ENCODE peak calls at places on chromosomes 16 and 17, in four cellular contexts. One of them, this sample, is unnamed.

GRCh38 chr16:17396762-17397498 is 73.8 kb downstream of the XYLT1 start:
- DNase-seq in HCT116: no peak
- DNase-seq in GM12878: no peak
- DNase-seq in H1: no peak
- DNase-seq in this sample: no peak

GRCh38 chr17:58703137-58703846 is 10.9 kb downstream of the RAD51C start:
- DNase-seq in HCT116: no peak
- DNase-seq in GM12878: no peak
- DNase-seq in H1: no peak
- DNase-seq in this sample: no peak

GRCh38 chr16:87457724-87458423 is 35.0 kb downstream of the ZCCHC14 start:
- DNase-seq in H1: no peak
- DNase-seq in HCT116: peak; percentile 97
- DNase-seq in GM12878: peak; percentile 38
- DNase-seq in this sample: no peak

GRCh38 chr17:55319933-55320593 is 55.3 kb downstream of the HLF start:
- DNase-seq in H1: no peak
- DNase-seq in GM12878: no peak
- DNase-seq in HCT116: no peak
- DNase-seq in this sample: no peak

GRCh38 chr17:2029911-2030778 is at the start of gene DPH1:
- DNase-seq in GM12878: peak; percentile 61
- DNase-seq in HCT116: peak; percentile 85
- DNase-seq in H1: peak; percentile 97
- DNase-seq in this sample: peak; percentile 92

GRCh38 chr17:50272246-50272645 is 2.0 kb upstream of the TMEM92 start:
- DNase-seq in HCT116: no peak
- DNase-seq in H1: peak; percentile 45
- DNase-seq in GM12878: no peak
- DNase-seq in this sample: no peak

GRCh38 chr17:63066158-63066808 is 100.2 kb downstream of the TANC2 start:
- DNase-seq in H1: no peak
- DNase-seq in HCT116: no peak
- DNase-seq in GM12878: no peak
- DNase-seq in this sample: no peak

GRCh38 chr17:64158411-64158810 is 28.5 kb upstream of the ERN1 start:
- DNase-seq in GM12878: no peak
- DNase-seq in HCT116: no peak
- DNase-seq in H1: no peak
- DNase-seq in this sample: no peak

GRCh38 chr16:30565984-30566383 is 5.5 kb downstream of the ZNF688 start:
- DNase-seq in H1: no peak
- DNase-seq in HCT116: no peak
- DNase-seq in GM12878: no peak
- DNase-seq in this sample: no peak

GRCh38 chr16:53523126-53523804 is 20.3 kb upstream of the AKTIP start:
- DNase-seq in GM12878: no peak
- DNase-seq in H1: no peak
- DNase-seq in HCT116: no peak
- DNase-seq in this sample: no peak

GRCh38 chr17:746783-747629 is 5.1 kb downstream of the GEMIN4 start:
- DNase-seq in HCT116: no peak
- DNase-seq in H1: no peak
- DNase-seq in GM12878: no peak
- DNase-seq in this sample: no peak

GRCh38 chr16:57809843-57810196 is 7.5 kb upstream of the KIFC3 start:
- DNase-seq in H1: no peak
- DNase-seq in GM12878: no peak
- DNase-seq in HCT116: no peak
- DNase-seq in this sample: peak; percentile 32

GRCh38 chr16:77849640-77850258 is 61.4 kb downstream of the VAT1L start:
- DNase-seq in HCT116: no peak
- DNase-seq in H1: no peak
- DNase-seq in GM12878: no peak
- DNase-seq in this sample: no peak

GRCh38 chr16:53968896-53969295 is 264.9 kb downstream of the FTO start:
- DNase-seq in H1: no peak
- DNase-seq in HCT116: no peak
- DNase-seq in GM12878: no peak
- DNase-seq in this sample: no peak

GRCh38 chr17:64240741-64241347 is 22.2 kb downstream of the TEX2 start:
- DNase-seq in H1: no peak
- DNase-seq in GM12878: no peak
- DNase-seq in HCT116: no peak
- DNase-seq in this sample: peak; percentile 34

GRCh38 chr16:67801889-67802288 is 4.5 kb downstream of the RANBP10 start:
- DNase-seq in HCT116: no peak
- DNase-seq in GM12878: peak; percentile 57
- DNase-seq in H1: no peak
- DNase-seq in this sample: no peak

GRCh38 chr16:89892055-89892630 is 18.8 kb downstream of the TCF25 start:
- DNase-seq in HCT116: no peak
- DNase-seq in GM12878: no peak
- DNase-seq in H1: no peak
- DNase-seq in this sample: no peak

GRCh38 chr17:732788-733720 is 658 bp downstream of the TLCD3A start:
- DNase-seq in HCT116: no peak
- DNase-seq in H1: peak; percentile 69
- DNase-seq in GM12878: no peak
- DNase-seq in this sample: peak; percentile 40

GRCh38 chr17:66652840-66653507 is 181.9 kb upstream of the CACNG5 start:
- DNase-seq in H1: no peak
- DNase-seq in GM12878: no peak
- DNase-seq in HCT116: no peak
- DNase-seq in this sample: no peak

GRCh38 chr17:42311240-42312034 is 23.1 kb downstream of the STAT5A start:
- DNase-seq in HCT116: no peak
- DNase-seq in H1: no peak
- DNase-seq in GM12878: no peak
- DNase-seq in this sample: peak; percentile 67

GRCh38 chr17:50106393-50107131 is 11.4 kb downstream of the PDK2 start:
- DNase-seq in GM12878: no peak
- DNase-seq in H1: no peak
- DNase-seq in HCT116: no peak
- DNase-seq in this sample: no peak

GRCh38 chr17:57999496-58000017 is 7.5 kb downstream of the SRSF1 start:
- DNase-seq in GM12878: peak; percentile 55
- DNase-seq in H1: no peak
- DNase-seq in HCT116: peak; percentile 80
- DNase-seq in this sample: peak; percentile 74

GRCh38 chr16:79217375-79218011 is 383.0 kb downstream of the MAF start:
- DNase-seq in GM12878: no peak
- DNase-seq in H1: no peak
- DNase-seq in HCT116: no peak
- DNase-seq in this sample: no peak

GRCh38 chr16:27718136-27718766 is 168.3 kb downstream of the KATNIP start:
- DNase-seq in H1: no peak
- DNase-seq in HCT116: no peak
- DNase-seq in GM12878: no peak
- DNase-seq in this sample: no peak

GRCh38 chr16:29028457-29029167 is 43.8 kb downstream of the LAT start:
- DNase-seq in GM12878: no peak
- DNase-seq in H1: no peak
- DNase-seq in HCT116: no peak
- DNase-seq in this sample: no peak

GRCh38 chr16:15827709-15828343 is 29.0 kb downstream of the MYH11 start:
- DNase-seq in HCT116: no peak
- DNase-seq in GM12878: no peak
- DNase-seq in H1: no peak
- DNase-seq in this sample: no peak

DNA sequence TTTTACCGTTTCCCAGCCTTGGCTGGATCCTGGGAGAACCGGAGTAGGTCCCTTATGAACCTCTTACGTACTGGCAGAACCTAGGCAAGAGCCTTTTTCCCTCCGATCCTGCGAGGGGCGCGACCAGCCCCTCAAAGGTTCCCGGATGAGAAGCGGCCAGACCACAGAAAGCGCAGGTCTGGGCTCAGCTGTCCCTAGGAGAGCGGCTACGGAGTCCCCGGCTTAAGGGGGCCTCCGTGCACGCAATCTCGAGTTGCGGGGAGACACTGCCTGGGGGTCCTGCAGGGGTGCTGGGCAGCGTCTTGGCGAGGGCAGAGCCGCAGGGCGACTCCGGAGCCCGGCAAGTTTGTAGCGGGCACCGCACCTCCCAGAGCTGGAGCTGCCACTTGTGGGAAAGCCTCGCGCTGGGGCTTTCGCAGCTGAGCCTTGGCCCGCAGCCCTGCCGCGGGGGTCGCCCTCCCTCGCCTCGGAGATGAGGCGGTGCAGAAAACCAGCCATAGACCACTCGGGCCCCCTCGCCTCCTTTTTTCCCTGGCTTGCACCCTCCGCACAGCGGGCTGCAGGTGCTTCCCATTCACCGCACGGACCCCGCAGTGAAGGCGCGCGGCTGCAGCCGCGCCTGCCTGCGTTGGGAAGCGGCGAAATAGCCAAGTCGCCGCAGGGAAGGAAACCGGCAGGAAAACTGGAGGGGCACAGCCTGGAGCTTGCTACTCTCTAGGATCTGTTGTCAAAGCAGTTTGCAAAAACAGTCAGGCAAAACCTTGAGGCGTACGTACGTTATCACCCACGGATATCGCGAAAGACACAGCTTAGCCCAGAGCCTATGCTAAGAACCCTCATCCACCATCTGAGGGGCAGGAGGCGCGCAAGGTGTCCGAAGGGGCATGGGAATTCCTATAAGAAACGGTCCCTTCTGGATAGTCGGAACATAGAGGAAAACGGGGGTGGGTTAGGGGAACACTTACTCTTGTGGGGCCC is 834 bp downstream of the CDH8 start:
- DNase-seq in HCT116: no peak
- DNase-seq in H1: peak; percentile 86
- DNase-seq in GM12878: no peak
- DNase-seq in this sample: no peak
- TF ChIP-seq EGR1 in HCT116: no peak
- TF ChIP-seq EGR1 in H1: no peak
- TF ChIP-seq EGR1 in GM12878: no peak
- TF ChIP-seq EGR1 in this sample: no peak

DNA sequence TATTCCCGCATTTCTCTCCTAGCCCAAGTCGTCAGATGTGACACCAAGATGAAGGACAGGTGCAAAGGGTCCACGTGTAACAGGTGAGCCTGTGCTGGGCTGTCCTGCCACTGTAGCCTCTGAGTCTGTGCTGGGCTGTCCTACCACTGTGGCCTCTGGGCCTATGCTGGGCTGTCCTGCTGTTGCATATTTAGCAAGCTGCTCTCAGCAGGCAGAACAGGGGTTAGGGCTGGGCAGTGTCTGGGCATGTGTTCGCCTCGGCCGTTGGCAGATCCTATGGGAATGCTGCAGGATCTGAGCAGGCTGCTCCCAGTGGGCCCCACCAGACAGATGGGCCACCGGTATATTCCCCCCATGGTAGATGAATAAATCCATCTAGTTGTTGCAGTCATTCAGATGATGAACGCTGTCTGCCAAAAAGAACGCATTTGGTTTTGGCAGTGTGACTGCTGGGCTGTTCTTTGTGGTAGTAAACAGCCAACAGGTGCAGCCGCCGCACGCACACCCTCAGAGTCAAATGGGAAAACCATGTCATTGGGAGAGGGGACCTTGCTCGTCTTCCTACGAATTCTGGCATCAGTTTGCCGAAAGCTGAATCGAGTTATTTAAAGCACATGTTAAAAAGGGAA is 49.2 kb downstream of the CRISPLD2 start:
- DNase-seq in H1: no peak
- DNase-seq in HCT116: no peak
- DNase-seq in GM12878: no peak
- DNase-seq in this sample: no peak
- TF ChIP-seq EGR1 in H1: no peak
- TF ChIP-seq EGR1 in HCT116: no peak
- TF ChIP-seq EGR1 in GM12878: no peak
- TF ChIP-seq EGR1 in this sample: no peak

GRCh38 chr17:74343121-74343520 is 17.1 kb downstream of the KIF19 start:
- DNase-seq in H1: no peak
- DNase-seq in GM12878: no peak
- DNase-seq in HCT116: no peak
- DNase-seq in this sample: no peak

GRCh38 chr17:74340470-74341023 is 14.5 kb downstream of the KIF19 start:
- DNase-seq in H1: no peak
- DNase-seq in GM12878: no peak
- DNase-seq in HCT116: no peak
- DNase-seq in this sample: no peak

GRCh38 chr17:74337834-74338500 is 11.9 kb downstream of the KIF19 start:
- DNase-seq in GM12878: no peak
- DNase-seq in HCT116: no peak
- DNase-seq in H1: no peak
- DNase-seq in this sample: no peak

GRCh38 chr17:74336307-74336706 is 10.3 kb downstream of the KIF19 start:
- DNase-seq in HCT116: no peak
- DNase-seq in H1: no peak
- DNase-seq in GM12878: no peak
- DNase-seq in this sample: no peak

DNA sequence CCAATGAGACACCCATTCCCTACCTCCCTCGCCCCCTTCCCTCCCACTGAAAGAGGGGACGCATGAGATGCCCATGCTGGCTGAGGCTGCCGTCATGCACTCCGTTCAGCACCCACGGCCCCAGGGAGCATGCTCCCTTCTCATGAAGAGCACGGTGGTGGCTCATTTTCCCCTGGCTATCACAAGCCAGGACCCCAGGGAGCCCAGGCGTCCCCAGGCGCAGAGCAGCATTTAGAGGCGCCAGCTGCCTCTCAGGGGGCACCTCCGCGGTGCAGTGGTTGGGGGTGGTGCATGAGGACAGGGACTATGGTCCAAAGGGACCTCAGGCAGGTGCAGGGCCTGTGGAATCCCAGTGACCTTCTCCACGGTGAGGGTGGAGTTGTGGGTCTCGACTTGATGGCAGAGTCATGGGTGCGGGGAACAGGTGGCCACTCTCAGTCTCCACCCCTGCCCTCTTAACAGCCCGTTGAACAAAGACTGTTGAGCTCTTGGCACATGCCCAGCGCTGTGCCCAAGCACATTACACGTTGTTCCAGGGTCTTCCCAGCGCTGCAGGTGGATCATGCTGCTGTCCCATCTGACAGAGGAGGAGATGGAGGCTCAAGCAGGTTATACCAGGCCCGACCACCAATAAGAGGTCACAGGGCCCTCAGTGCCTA is 13.6 kb downstream of the KIF19 start:
- DNase-seq in GM12878: no peak
- DNase-seq in H1: no peak
- DNase-seq in HCT116: no peak
- DNase-seq in this sample: no peak
- TF ChIP-seq EGR1 in GM12878: no peak
- TF ChIP-seq EGR1 in H1: no peak
- TF ChIP-seq EGR1 in HCT116: no peak
- TF ChIP-seq EGR1 in this sample: no peak

GRCh38 chr17:81962499-81963441 is 1.8 kb upstream of the NOTUM start:
- DNase-seq in H1: no peak
- DNase-seq in GM12878: no peak
- DNase-seq in HCT116: no peak
- DNase-seq in this sample: no peak
- TF ChIP-seq EGR1 in H1: no peak
- TF ChIP-seq EGR1 in GM12878: no peak
- TF ChIP-seq EGR1 in HCT116: no peak
- TF ChIP-seq EGR1 in this sample: no peak

GRCh38 chr16:68995011-68995504 is 110.4 kb upstream of the HAS3 start:
- DNase-seq in HCT116: peak; percentile 80
- DNase-seq in GM12878: no peak
- DNase-seq in H1: no peak
- DNase-seq in this sample: no peak
- TF ChIP-seq EGR1 in HCT116: no peak
- TF ChIP-seq EGR1 in GM12878: no peak
- TF ChIP-seq EGR1 in H1: no peak
- TF ChIP-seq EGR1 in this sample: no peak

GRCh38 chr16:85123891-85124635 is 11.8 kb upstream of the CIBAR2 start:
- DNase-seq in H1: no peak
- DNase-seq in HCT116: no peak
- DNase-seq in GM12878: no peak
- DNase-seq in this sample: no peak
- TF ChIP-seq EGR1 in H1: no peak
- TF ChIP-seq EGR1 in HCT116: no peak
- TF ChIP-seq EGR1 in GM12878: no peak
- TF ChIP-seq EGR1 in this sample: no peak

This sample was measured in K562.